ENCODE peak calls at places on chromosomes 1 and 21, in nine cellular contexts. Q is occipital lobe, L is type B pancreatic cell, D is heart right ventricle, V is brain microvascular endothelial cell, G is AG08395, X is nucleus accumbens, S is prostate gland, Y is suprapubic skin. W is an unnamed sample.

GRCh38 chr1:39639333-39640130 is at the start of gene HEYL:
- DNase-seq in Q (no peak), L (no peak), D (peak), V (peak), G (peak), X (peak), S (no peak), Y (peak), W (peak)

GRCh38 chr1:37692078-37692833 is at the start of gene CDCA8:
- DNase-seq in Q (peak), L (peak), D (peak), V (peak), G (peak), X (peak), S (peak), Y (peak), W (peak)

GRCh38 chr1:83673287-83673686 is 325.6 kb downstream of the TTLL7 start:
- DNase-seq in Q (no peak), L (no peak), D (no peak), V (no peak), G (no peak), X (no peak), S (no peak), Y (no peak), W (no peak)

GRCh38 chr1:229108598-229109201 is 162.2 kb upstream of the RAB4A start:
- DNase-seq in Q (no peak), L (no peak), D (no peak), V (no peak), G (no peak), X (no peak), S (no peak), Y (peak), W (no peak)

GRCh38 chr1:95084317-95085176 is 11.8 kb upstream of the ALG14 start:
- DNase-seq in Q (no peak), L (no peak), D (no peak), V (peak), G (peak), X (peak), S (no peak), Y (no peak), W (peak)

GRCh38 chr1:150150511-150151021 is 850 bp downstream of the PLEKHO1 start:
- DNase-seq in Q (no peak), L (peak), D (peak), V (no peak), G (no peak), X (peak), S (no peak), Y (peak), W (peak)

GRCh38 chr1:56216173-56216572 is 363.2 kb downstream of the PLPP3 start:
- DNase-seq in Q (peak), L (no peak), D (no peak), V (no peak), G (peak), X (no peak), S (no peak), Y (no peak), W (no peak)

GRCh38 chr1:208332036-208332773 is 88.0 kb upstream of the PLXNA2 start:
- DNase-seq in Q (no peak), L (no peak), D (no peak), V (no peak), G (no peak), X (no peak), S (no peak), Y (no peak), W (no peak)

GRCh38 chr1:54461731-54462596 is 55.8 kb upstream of the SSBP3 start:
- DNase-seq in Q (no peak), L (no peak), D (no peak), V (no peak), G (no peak), X (no peak), S (no peak), Y (no peak), W (no peak)

GRCh38 chr1:90721210-90722194 is 4.4 kb upstream of the BARHL2 start:
- DNase-seq in Q (no peak), L (no peak), D (no peak), V (peak), G (peak), X (peak), S (no peak), Y (no peak), W (peak)

GRCh38 chr1:209583408-209583807 is at the start of gene CAMK1G:
- DNase-seq in Q (peak), L (no peak), D (no peak), V (peak), G (peak), X (peak), S (no peak), Y (no peak), W (peak)

GRCh38 chr1:8182034-8182761 is 135.7 kb upstream of the SLC45A1 start:
- DNase-seq in Q (no peak), L (no peak), D (no peak), V (peak), G (no peak), X (no peak), S (peak), Y (no peak), W (no peak)

GRCh38 chr1:22208265-22208972 is 65.5 kb upstream of the WNT4 start:
- DNase-seq in Q (no peak), L (no peak), D (no peak), V (no peak), G (no peak), X (no peak), S (no peak), Y (no peak), W (no peak)

GRCh38 chr1:91862120-91862519 is 23.8 kb downstream of the TGFBR3 start:
- DNase-seq in Q (no peak), L (no peak), D (no peak), V (no peak), G (no peak), X (no peak), S (no peak), Y (no peak), W (no peak)

GRCh38 chr1:39292401-39292800 is 87.9 kb downstream of the MACF1 start:
- DNase-seq in Q (no peak), L (no peak), D (no peak), V (no peak), G (no peak), X (no peak), S (no peak), Y (no peak), W (no peak)

GRCh38 chr1:5225687-5226389 is 571.4 kb downstream of the AJAP1 start:
- DNase-seq in Q (no peak), L (no peak), D (no peak), V (no peak), G (no peak), X (no peak), S (no peak), Y (no peak), W (no peak)

GRCh38 chr1:109623601-109624161 is 4.0 kb downstream of the AMPD2 start:
- DNase-seq in Q (no peak), L (no peak), D (no peak), V (no peak), G (peak), X (peak), S (no peak), Y (no peak), W (no peak)

GRCh38 chr1:30706528-30706927 is 16.9 kb downstream of the MATN1 start:
- DNase-seq in Q (peak), L (no peak), D (peak), V (peak), G (peak), X (peak), S (no peak), Y (peak), W (no peak)

GRCh38 chr21:32314806-32315205 is 16.2 kb downstream of the MRAP start:
- DNase-seq in Q (no peak), L (no peak), D (no peak), V (no peak), G (no peak), X (no peak), S (no peak), Y (no peak), W (no peak)

GRCh38 chr1:117077267-117077666 is 17.1 kb downstream of the TTF2 start:
- DNase-seq in Q (no peak), L (no peak), D (no peak), V (peak), G (peak), X (no peak), S (no peak), Y (no peak), W (no peak)

GRCh38 chr1:55374801-55375616 is 159.8 kb upstream of the USP24 start:
- DNase-seq in Q (peak), L (no peak), D (no peak), V (no peak), G (peak), X (peak), S (no peak), Y (no peak), W (no peak)

GRCh38 chr1:33735624-33736023 is 128.3 kb upstream of the HMGB4 start:
- DNase-seq in Q (no peak), L (no peak), D (no peak), V (no peak), G (peak), X (no peak), S (no peak), Y (no peak), W (no peak)

GRCh38 chr1:43766818-43767525 is 59.6 kb downstream of the ST3GAL3 start:
- DNase-seq in Q (no peak), L (no peak), D (no peak), V (no peak), G (no peak), X (no peak), S (no peak), Y (no peak), W (peak)

GRCh38 chr1:65174585-65174984 is 26.6 kb downstream of the AK4 start:
- DNase-seq in Q (no peak), L (no peak), D (peak), V (peak), G (peak), X (no peak), S (peak), Y (peak), W (no peak)

GRCh38 chr1:184929711-184930202 is 44.6 kb downstream of the NIBAN1 start:
- DNase-seq in Q (no peak), L (no peak), D (no peak), V (no peak), G (no peak), X (no peak), S (peak), Y (no peak), W (no peak)

GRCh38 chr21:39911286-39911685 is 44.0 kb downstream of the PCP4 start:
- DNase-seq in Q (no peak), L (no peak), D (no peak), V (no peak), G (no peak), X (no peak), S (no peak), Y (no peak), W (peak)

GRCh38 chr21:45108808-45109800 is 34.7 kb downstream of the ADARB1 start:
- DNase-seq in Q (no peak), L (no peak), D (no peak), V (no peak), G (no peak), X (no peak), S (no peak), Y (no peak), W (no peak)

GRCh38 chr1:59433440-59433813 is 136.5 kb downstream of the FGGY start:
- DNase-seq in Q (no peak), L (no peak), D (peak), V (no peak), G (peak), X (no peak), S (no peak), Y (peak), W (no peak)

GRCh38 chr1:42934541-42935312 is 23.9 kb downstream of the SLC2A1 start:
- DNase-seq in Q (no peak), L (no peak), D (no peak), V (no peak), G (no peak), X (no peak), S (no peak), Y (peak), W (no peak)

GRCh38 chr21:38310619-38311018 is 53.8 kb downstream of the KCNJ15 start:
- DNase-seq in Q (no peak), L (no peak), D (no peak), V (no peak), G (no peak), X (no peak), S (no peak), Y (no peak), W (no peak)

GRCh38 chr1:114093624-114094302 is 59.9 kb downstream of the SYT6 start:
- DNase-seq in Q (no peak), L (no peak), D (no peak), V (peak), G (peak), X (no peak), S (peak), Y (no peak), W (no peak)

GRCh38 chr1:220011620-220012019 is 34.7 kb downstream of the EPRS1 start:
- DNase-seq in Q (no peak), L (no peak), D (no peak), V (no peak), G (no peak), X (no peak), S (no peak), Y (no peak), W (no peak)

GRCh38 chr1:54945393-54945936 is 35.0 kb upstream of the TMEM61 start:
- DNase-seq in Q (no peak), L (no peak), D (no peak), V (no peak), G (peak), X (no peak), S (no peak), Y (peak), W (no peak)

GRCh38 chr1:232697191-232697590 is 67.3 kb upstream of the SIPA1L2 start:
- DNase-seq in Q (no peak), L (no peak), D (no peak), V (no peak), G (no peak), X (no peak), S (peak), Y (no peak), W (no peak)

GRCh38 chr1:14009576-14009975 is 309.6 kb downstream of the PRDM2 start:
- DNase-seq in Q (no peak), L (no peak), D (no peak), V (no peak), G (no peak), X (no peak), S (no peak), Y (no peak), W (no peak)

GRCh38 chr1:2046225-2046917 is 3.8 kb upstream of the PRKCZ start:
- DNase-seq in Q (no peak), L (no peak), D (peak), V (peak), G (no peak), X (peak), S (peak), Y (no peak), W (peak)

GRCh38 chr1:218829143-218829542 is 344.5 kb upstream of the LYPLAL1 start:
- DNase-seq in Q (peak), L (no peak), D (no peak), V (peak), G (no peak), X (no peak), S (no peak), Y (no peak), W (no peak)

GRCh38 chr1:19734056-19734455 is 65.7 kb downstream of the TMCO4 start:
- DNase-seq in Q (no peak), L (no peak), D (no peak), V (no peak), G (no peak), X (no peak), S (no peak), Y (no peak), W (no peak)